ENCODE peak calls at places on chromosomes 3 and 15, in four cellular contexts. One of them, this sample, is unnamed.

GRCh38 chr15:99732268-99732641 is 982 bp downstream of the LYSMD4 start:
- DNase-seq in uterus: no peak
- DNase-seq in adipocyte: no peak
- DNase-seq in CD8-positive, alpha-beta memory T cell: no peak
- DNase-seq in this sample: no peak

GRCh38 chr15:34154725-34155204 is 52.9 kb downstream of the PGBD4 start:
- DNase-seq in uterus: no peak
- DNase-seq in adipocyte: no peak
- DNase-seq in CD8-positive, alpha-beta memory T cell: no peak
- DNase-seq in this sample: peak

GRCh38 chr15:100931143-100931890 is 12.2 kb downstream of the LRRK1 start:
- DNase-seq in uterus: no peak
- DNase-seq in adipocyte: no peak
- DNase-seq in CD8-positive, alpha-beta memory T cell: no peak
- DNase-seq in this sample: peak

GRCh38 chr3:180036678-180037455 is at the start of gene PEX5L:
- DNase-seq in uterus: no peak
- DNase-seq in adipocyte: peak
- DNase-seq in CD8-positive, alpha-beta memory T cell: no peak
- DNase-seq in this sample: peak

GRCh38 chr3:37945803-37946530 is 44.6 kb upstream of the VILL start:
- DNase-seq in uterus: peak
- DNase-seq in adipocyte: peak
- DNase-seq in CD8-positive, alpha-beta memory T cell: no peak
- DNase-seq in this sample: no peak

GRCh38 chr3:33394403-33395054 is 45.7 kb downstream of the UBP1 start:
- DNase-seq in uterus: no peak
- DNase-seq in adipocyte: no peak
- DNase-seq in CD8-positive, alpha-beta memory T cell: no peak
- DNase-seq in this sample: no peak

GRCh38 chr15:32859246-32859645 is 141.4 kb downstream of the GREM1 start:
- DNase-seq in uterus: no peak
- DNase-seq in adipocyte: no peak
- DNase-seq in CD8-positive, alpha-beta memory T cell: no peak
- DNase-seq in this sample: no peak

GRCh38 chr3:184647405-184647936 is 64.4 kb downstream of the MAGEF1 start:
- DNase-seq in uterus: no peak
- DNase-seq in adipocyte: no peak
- DNase-seq in CD8-positive, alpha-beta memory T cell: no peak
- DNase-seq in this sample: no peak

GRCh38 chr3:117665311-117665710 is 955.7 kb downstream of the TUSC7 start:
- DNase-seq in uterus: no peak
- DNase-seq in adipocyte: no peak
- DNase-seq in CD8-positive, alpha-beta memory T cell: no peak
- DNase-seq in this sample: no peak

GRCh38 chr3:183555541-183556081 is at the start of gene KLHL6:
- DNase-seq in uterus: no peak
- DNase-seq in adipocyte: no peak
- DNase-seq in CD8-positive, alpha-beta memory T cell: peak
- DNase-seq in this sample: peak
- H3K4me3 ChIP-seq in uterus: no peak
- H3K4me3 ChIP-seq in adipocyte: no peak
- H3K4me3 ChIP-seq in CD8-positive, alpha-beta memory T cell: peak
- H3K4me3 ChIP-seq in this sample: peak

DNA sequence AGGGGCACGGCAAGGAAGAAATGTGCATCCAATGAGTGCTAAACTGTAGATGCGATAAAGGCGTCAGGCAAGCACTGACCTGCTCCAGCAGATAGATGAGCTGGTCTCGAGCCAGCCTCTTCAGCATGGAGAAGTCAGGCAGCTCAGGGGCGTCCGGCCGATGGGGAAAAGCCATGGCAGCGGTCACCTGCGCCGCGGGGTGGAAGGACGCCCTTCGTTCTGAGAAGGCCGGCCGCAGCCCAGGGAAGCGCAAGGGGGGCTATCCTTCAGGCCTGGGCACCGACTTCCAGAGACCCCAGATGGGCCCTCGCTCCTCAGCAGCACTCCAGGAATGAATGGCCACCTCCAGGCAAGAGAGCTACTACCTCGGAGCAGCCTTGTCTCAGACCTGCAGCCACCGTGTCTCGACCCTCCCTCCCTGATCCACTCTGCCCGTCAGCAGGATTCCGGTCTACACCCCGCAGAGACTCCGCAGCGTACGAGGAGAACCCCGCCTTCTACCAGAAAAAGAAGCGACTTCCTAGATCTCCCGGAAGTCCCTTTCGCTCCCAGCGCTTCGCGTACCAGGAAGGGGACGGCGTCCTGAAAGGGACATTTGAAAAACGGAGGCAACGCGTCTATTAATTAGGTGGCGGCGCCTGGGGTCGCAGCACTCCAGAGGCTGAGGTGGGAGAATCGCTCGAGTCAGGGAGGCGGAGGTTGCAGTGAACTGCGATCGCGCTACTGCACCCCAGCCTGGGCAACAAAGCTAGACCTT is at the start of gene VPS33B:
- DNase-seq in uterus: peak
- DNase-seq in adipocyte: peak
- DNase-seq in CD8-positive, alpha-beta memory T cell: peak
- DNase-seq in this sample: peak
- H3K4me3 ChIP-seq in uterus: peak
- H3K4me3 ChIP-seq in adipocyte: peak
- H3K4me3 ChIP-seq in CD8-positive, alpha-beta memory T cell: peak
- H3K4me3 ChIP-seq in this sample: peak

DNA sequence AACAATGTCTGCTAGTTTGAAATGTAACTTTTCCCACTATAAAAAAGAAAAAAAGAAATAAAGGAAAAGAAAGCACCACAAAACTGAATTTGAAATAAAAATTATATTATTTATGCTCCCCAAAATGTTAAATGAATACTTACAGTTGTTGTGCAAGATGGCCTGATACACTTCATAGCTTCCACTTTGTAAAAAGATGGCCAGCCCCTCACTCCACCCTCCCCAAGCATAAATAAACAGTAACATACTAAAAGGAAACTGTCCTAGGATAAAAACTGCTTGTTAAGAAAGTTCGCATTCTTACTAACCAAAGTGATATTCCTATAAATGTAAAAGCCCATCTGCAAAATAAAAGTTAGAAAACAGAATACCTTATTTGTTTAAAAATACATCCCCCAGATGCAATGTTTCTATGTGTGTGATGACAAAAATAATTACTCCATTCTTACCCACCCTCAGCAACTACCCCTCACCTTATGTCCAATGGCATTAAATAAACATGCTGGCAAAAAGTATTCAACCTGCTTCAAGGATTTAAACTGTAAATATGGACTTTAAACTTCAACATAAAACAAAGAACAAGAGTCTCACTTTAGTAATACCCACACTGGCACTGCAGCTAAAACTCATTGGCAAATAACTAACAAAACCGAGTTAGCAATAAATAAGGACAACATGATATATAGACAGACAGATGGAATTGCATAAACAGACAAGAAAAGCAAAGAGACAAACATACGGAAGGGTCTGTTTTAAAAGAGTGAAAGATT is 47.8 kb downstream of the ZBTB20 start:
- DNase-seq in uterus: no peak
- DNase-seq in adipocyte: peak
- DNase-seq in CD8-positive, alpha-beta memory T cell: no peak
- DNase-seq in this sample: no peak
- H3K4me3 ChIP-seq in uterus: peak
- H3K4me3 ChIP-seq in adipocyte: peak
- H3K4me3 ChIP-seq in CD8-positive, alpha-beta memory T cell: peak
- H3K4me3 ChIP-seq in this sample: no peak

GRCh38 chr15:81181220-81181619 is 15.5 kb upstream of the IL16 start:
- DNase-seq in uterus: no peak
- DNase-seq in adipocyte: no peak
- DNase-seq in CD8-positive, alpha-beta memory T cell: no peak
- DNase-seq in this sample: no peak

GRCh38 chr15:81183403-81183760 is 13.3 kb upstream of the IL16 start:
- DNase-seq in uterus: no peak
- DNase-seq in adipocyte: no peak
- DNase-seq in CD8-positive, alpha-beta memory T cell: no peak
- DNase-seq in this sample: no peak

GRCh38 chr15:81184188-81184587 is 12.5 kb upstream of the IL16 start:
- DNase-seq in uterus: no peak
- DNase-seq in adipocyte: peak
- DNase-seq in CD8-positive, alpha-beta memory T cell: no peak
- DNase-seq in this sample: no peak

GRCh38 chr15:81182031-81182745 is 14.5 kb upstream of the IL16 start:
- DNase-seq in uterus: no peak
- DNase-seq in adipocyte: peak
- DNase-seq in CD8-positive, alpha-beta memory T cell: no peak
- DNase-seq in this sample: no peak

DNA sequence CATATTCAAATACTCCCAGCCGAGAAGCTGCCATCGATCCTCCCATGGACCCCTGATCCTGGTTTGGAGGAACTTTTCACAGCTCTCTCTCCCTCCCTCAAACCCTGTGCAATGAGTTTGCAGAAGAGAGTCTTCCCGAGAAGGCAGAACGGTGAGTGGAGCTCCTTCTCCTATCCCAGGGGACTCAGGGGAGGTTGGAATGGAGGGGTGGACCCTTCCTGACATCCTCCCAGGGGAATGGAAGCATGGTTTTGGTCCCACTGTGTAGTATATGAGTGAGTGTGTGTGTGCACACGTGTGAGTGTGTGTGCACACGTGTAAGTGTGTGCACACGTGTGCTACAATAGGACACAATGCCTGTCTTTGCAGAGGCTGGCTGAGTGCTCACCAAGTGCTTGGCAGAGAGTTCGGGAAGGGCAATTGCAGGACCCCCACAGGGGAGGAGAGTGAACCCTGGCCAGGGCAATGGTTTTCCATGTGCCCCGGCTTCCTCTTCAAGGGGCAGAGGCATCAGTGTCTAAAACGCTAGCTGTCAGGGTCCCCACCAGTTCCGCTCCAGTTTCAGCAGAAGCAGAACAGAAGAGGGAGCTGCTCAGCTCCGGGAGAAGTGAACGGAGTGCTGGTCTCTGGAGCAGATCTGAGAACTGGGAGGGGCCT is 13.8 kb upstream of the IL16 start:
- DNase-seq in uterus: no peak
- DNase-seq in adipocyte: peak
- DNase-seq in CD8-positive, alpha-beta memory T cell: no peak
- DNase-seq in this sample: no peak
- H3K4me3 ChIP-seq in uterus: peak
- H3K4me3 ChIP-seq in adipocyte: peak
- H3K4me3 ChIP-seq in CD8-positive, alpha-beta memory T cell: no peak
- H3K4me3 ChIP-seq in this sample: no peak

This sample was measured in GM06990.